ENCODE peak calls at places on chromosomes 6 and 20, in six cellular contexts. K is brain microvascular endothelial cell, P is thoracic aorta, J is lower lobe of right lung, B is foreskin fibroblast, Y is epithelial cell of esophagus. M is an unnamed sample.

GRCh38 chr20:51369503-51369902 is 173.0 kb downstream of the NFATC2 start:
- DNase-seq in K (no peak), P (no peak), J (no peak), B (no peak), Y (no peak), M (no peak)

GRCh38 chr20:10963717-10964266 is 290.0 kb upstream of the JAG1 start:
- DNase-seq in K (no peak), P (no peak), J (no peak), B (peak; percentile 7), Y (no peak), M (no peak)

GRCh38 chr6:109224107-109224875 is 129.0 kb downstream of the CEP57L1 start:
- DNase-seq in K (no peak), P (no peak), J (no peak), B (no peak), Y (no peak), M (peak; percentile 21)

GRCh38 chr6:44053760-44054556 is 73.3 kb downstream of the MRPL14 start:
- DNase-seq in K (peak; percentile 66), P (no peak), J (no peak), B (peak; percentile 96), Y (no peak), M (no peak)

GRCh38 chr6:44135173-44135748 is 7.9 kb downstream of the TMEM63B start:
- DNase-seq in K (no peak), P (no peak), J (no peak), B (no peak), Y (no peak), M (no peak)

GRCh38 chr6:151087861-151088598 is 151.7 kb upstream of the AKAP12 start:
- DNase-seq in K (peak; percentile 89), P (no peak), J (no peak), B (peak; percentile 82), Y (no peak), M (peak; percentile 60)

GRCh38 chr20:46371656-46372055 is 34.8 kb downstream of the ELMO2 start:
- DNase-seq in K (no peak), P (no peak), J (no peak), B (no peak), Y (no peak), M (no peak)

GRCh38 chr6:32432050-32432450 is 7.6 kb upstream of the HLA-DRA start:
- DNase-seq in K (no peak), P (no peak), J (no peak), B (peak; percentile 43), Y (peak; percentile 46), M (no peak)

GRCh38 chr6:29490552-29490951 is 2.8 kb upstream of the MAS1L start:
- DNase-seq in K (no peak), P (no peak), J (no peak), B (no peak), Y (no peak), M (no peak)

GRCh38 chr20:33164763-33165095 is 3.2 kb upstream of the BPIFA2 start:
- DNase-seq in K (no peak), P (no peak), J (no peak), B (no peak), Y (no peak), M (no peak)

GRCh38 chr20:1697592-1697991 is 40.0 kb upstream of the SIRPG start:
- DNase-seq in K (no peak), P (no peak), J (no peak), B (no peak), Y (peak; percentile 46), M (no peak)

GRCh38 chr6:79981647-79982046 is 22.8 kb upstream of the TTK start:
- DNase-seq in K (no peak), P (no peak), J (no peak), B (no peak), Y (no peak), M (no peak)

GRCh38 chr6:96468281-96468680 is 53.3 kb upstream of the UFL1 start:
- DNase-seq in K (no peak), P (no peak), J (no peak), B (no peak), Y (no peak), M (no peak)

GRCh38 chr6:164216839-164217238 is 802.3 kb downstream of the QKI start:
- DNase-seq in K (no peak), P (no peak), J (no peak), B (no peak), Y (no peak), M (no peak)

GRCh38 chr6:29671026-29671425 is 9.9 kb downstream of the ZFP57 start:
- DNase-seq in K (no peak), P (no peak), J (no peak), B (no peak), Y (no peak), M (no peak)

GRCh38 chr20:53917145-53918009 is 153.0 kb downstream of the BCAS1 start:
- DNase-seq in K (peak; percentile 63), P (no peak), J (no peak), B (peak; percentile 77), Y (peak; percentile 46), M (no peak)

GRCh38 chr20:36017034-36017951 is 48.9 kb downstream of the CNBD2 start:
- DNase-seq in K (peak; percentile 49), P (no peak), J (peak; percentile 71), B (peak; percentile 83), Y (no peak), M (peak; percentile 84)

GRCh38 chr20:37337208-37337955 is 8.6 kb upstream of the SRC start:
- DNase-seq in K (no peak), P (no peak), J (peak; percentile 3), B (no peak), Y (no peak), M (no peak)

GRCh38 chr6:90008189-90008907 is 114.1 kb downstream of the GJA10 start:
- DNase-seq in K (no peak), P (no peak), J (no peak), B (no peak), Y (no peak), M (no peak)

GRCh38 chr6:106849676-106850332 is 124.7 kb downstream of the CD24 start:
- DNase-seq in K (no peak), P (no peak), J (no peak), B (no peak), Y (no peak), M (no peak)

GRCh38 chr6:26526928-26527327 is 11.2 kb upstream of the HMGN4 start:
- DNase-seq in K (no peak), P (no peak), J (no peak), B (no peak), Y (no peak), M (no peak)

GRCh38 chr6:63346217-63346834 is 26.5 kb upstream of the LGSN start:
- DNase-seq in K (no peak), P (no peak), J (no peak), B (no peak), Y (no peak), M (no peak)

GRCh38 chr6:42239736-42240375 is 22.2 kb upstream of the MRPS10 start:
- DNase-seq in K (no peak), P (no peak), J (no peak), B (peak; percentile 62), Y (peak; percentile 91), M (peak; percentile 43)

GRCh38 chr6:40900791-40901190 is 138.2 kb downstream of the UNC5CL start:
- DNase-seq in K (no peak), P (no peak), J (no peak), B (no peak), Y (no peak), M (no peak)
- H3K4me3 ChIP-seq in K (no peak overlapping the region), P (no peak overlapping the region), J (no peak overlapping the region), B (no peak overlapping the region), Y (no peak overlapping the region), M (no peak overlapping the region)

GRCh38 chr6:140050232-140050995 is 676.0 kb upstream of the CITED2 start:
- DNase-seq in K (peak; percentile 79), P (no peak), J (no peak), B (peak; percentile 42), Y (peak; percentile 37), M (no peak)

GRCh38 chr6:140047321-140047720 is 672.9 kb upstream of the CITED2 start:
- DNase-seq in K (no peak), P (no peak), J (no peak), B (no peak), Y (no peak), M (no peak)

GRCh38 chr6:140048202-140048790 is 673.8 kb upstream of the CITED2 start:
- DNase-seq in K (no peak), P (no peak), J (no peak), B (no peak), Y (no peak), M (no peak)

GRCh38 chr6:140051521-140052455 is 677.3 kb upstream of the CITED2 start:
- DNase-seq in K (peak; percentile 97), P (no peak), J (no peak), B (peak; percentile 95), Y (peak; percentile 96), M (peak; percentile 72)

DNA sequence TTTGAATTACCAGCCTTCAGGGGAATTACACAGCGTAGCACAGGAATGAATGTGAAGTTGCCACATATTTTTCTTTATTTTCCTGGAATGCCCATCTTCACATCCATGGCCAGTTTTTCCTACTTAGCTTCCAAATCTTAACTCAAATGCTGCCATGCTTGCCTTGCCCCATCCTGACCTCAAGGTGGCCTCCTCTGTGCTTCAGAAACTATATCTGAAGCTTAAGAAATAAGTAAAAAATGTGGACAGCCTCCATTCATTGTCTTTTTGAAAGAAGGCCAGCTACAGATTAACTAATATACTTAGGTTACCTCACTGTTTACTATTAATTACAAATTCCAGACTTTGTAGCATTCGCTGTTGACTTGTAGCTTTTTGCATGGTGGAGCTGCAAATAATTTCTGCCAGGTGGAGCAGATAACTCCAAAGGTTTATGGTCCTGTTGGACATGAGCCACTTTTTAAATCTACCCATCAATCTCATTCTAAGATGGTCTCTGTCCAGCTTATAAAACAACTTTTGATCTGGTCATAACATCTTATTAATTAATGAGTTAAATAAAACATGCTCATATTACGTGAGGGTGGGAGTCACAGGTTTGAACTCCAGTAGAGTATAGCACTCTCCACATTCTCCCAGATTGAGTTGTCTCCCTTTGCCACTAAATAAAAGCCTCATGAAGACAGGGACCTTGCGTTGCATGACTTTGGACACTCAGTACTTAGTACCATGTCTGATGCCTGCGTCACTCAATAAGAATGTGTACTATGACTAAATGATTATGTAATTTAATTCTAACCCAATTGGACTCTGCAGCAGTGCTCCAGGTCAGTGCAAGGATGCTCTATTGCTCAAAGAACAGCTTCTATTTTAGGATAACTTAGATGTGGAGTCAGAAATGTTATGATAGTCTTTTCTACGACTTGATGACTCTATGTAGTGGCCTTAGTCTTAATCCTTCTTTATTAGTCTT is 678.6 kb upstream of the CITED2 start:
- DNase-seq in K (peak; percentile 51), P (no peak), J (no peak), B (peak; percentile 76), Y (peak; percentile 52), M (no peak)
- TF ChIP-seq CTCF in K (peak; percentile 54), P (no peak), J (peak; percentile 39), B (peak; percentile 37), Y (peak; percentile 54), M (peak; percentile 69)

DNA sequence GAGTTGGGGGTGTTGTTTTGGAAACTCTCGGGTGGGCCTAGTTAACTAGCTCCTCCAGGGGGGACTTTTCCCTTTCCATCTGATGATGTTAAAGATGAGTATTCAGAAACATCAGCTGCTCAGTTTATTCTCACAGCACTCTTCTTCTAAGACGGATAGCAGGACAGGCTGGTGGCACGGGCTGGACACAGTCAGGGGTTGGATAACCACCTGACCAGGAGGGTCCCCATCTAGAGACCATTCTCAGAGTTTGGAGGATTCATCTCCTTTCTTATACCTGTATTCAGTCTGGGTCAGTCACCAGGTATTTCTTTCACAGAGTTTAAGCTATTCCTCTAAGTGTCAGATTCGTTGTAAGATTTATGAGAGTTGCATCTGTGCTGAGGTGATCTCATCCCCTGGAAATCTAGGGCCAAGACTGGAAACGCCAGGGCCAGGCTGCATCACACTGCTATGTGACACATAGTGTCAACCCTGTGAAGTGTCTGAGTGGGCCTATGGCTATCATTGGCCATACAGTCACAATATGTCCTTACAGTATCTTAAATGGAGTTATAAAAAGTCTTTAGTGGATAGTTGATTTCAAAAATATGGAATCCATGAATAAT is 111.7 kb downstream of the FAM50B start:
- DNase-seq in K (no peak), P (no peak), J (no peak), B (peak; percentile 43), Y (peak; percentile 12), M (no peak)
- H3K4me3 ChIP-seq in K (no peak overlapping the region), P (no peak overlapping the region), J (no peak overlapping the region), B (no peak overlapping the region), Y (no peak overlapping the region), M (no peak overlapping the region)

GRCh38 chr6:159233365-159234101 is 64.3 kb downstream of the FNDC1 start:
- DNase-seq in K (no peak), P (no peak), J (no peak), B (no peak), Y (no peak), M (no peak)
- TF ChIP-seq CTCF in K (peak; percentile 7), P (no peak), J (no peak), B (no peak), Y (no peak), M (peak; percentile 19)